ENCODE peak calls at places on chromosomes 5 and 9, in six cellular contexts. Y is right cardiac atrium; M is naive thymus-derived CD4-positive, alpha-beta T cell; H is lung; N is memory B cell; Z is upper lobe of right lung. W is an unnamed sample.

GRCh38 chr5:108801776-108802175 is 54.1 kb downstream of the FER start:
- ATAC-seq in N (no peak), Y (no peak), Z (peak; percentile 31), H (no peak), M (peak; percentile 70), W (peak; percentile 100)

GRCh38 chr9:92627651-92628050 is 42.3 kb downstream of the IPPK start:
- ATAC-seq in N (no peak), H (no peak), M (no peak), Z (no peak), Y (no peak), W (no peak)

GRCh38 chr5:55535199-55535905 is 588 bp upstream of the PLPP1 start:
- ATAC-seq in Y (peak; percentile 42), N (peak; percentile 1), M (no peak), Z (peak; percentile 42), H (no peak), W (peak; percentile 33)

GRCh38 chr9:4084440-4084818 is 215.4 kb downstream of the GLIS3 start:
- ATAC-seq in N (no peak), Z (peak; percentile 50), Y (peak; percentile 89), H (peak; percentile 41), M (no peak), W (no peak)

GRCh38 chr9:92631452-92632211 is 38.3 kb downstream of the IPPK start:
- ATAC-seq in Z (no peak), H (no peak), M (no peak), N (no peak), Y (no peak), W (no peak)

GRCh38 chr5:147874910-147875367 is 3.6 kb upstream of the SCGB3A2 start:
- ATAC-seq in H (no peak), N (no peak), M (no peak), Y (no peak), Z (no peak), W (no peak)

GRCh38 chr9:89507626-89508025 is 9.7 kb upstream of the SEMA4D start:
- ATAC-seq in H (no peak), M (peak; percentile 63), Y (no peak), Z (no peak), N (peak; percentile 84), W (peak; percentile 55)

GRCh38 chr5:72451771-72452505 is 55.3 kb downstream of the ZNF366 start:
- ATAC-seq in Z (peak; percentile 57), N (peak; percentile 96), Y (peak; percentile 84), H (peak; percentile 66), M (peak; percentile 18), W (peak; percentile 51)

GRCh38 chr9:9846538-9846937 is 766.3 kb downstream of the PTPRD start:
- ATAC-seq in Z (no peak), Y (no peak), N (no peak), H (no peak), M (no peak), W (no peak)

GRCh38 chr5:11143456-11144267 is 382.6 kb upstream of the DAP start:
- ATAC-seq in H (no peak), Z (no peak), Y (no peak), M (no peak), N (no peak), W (no peak)

W was measured in esophagus mucosa.